ENCODE peak calls at places on chromosomes 5 and 9, in six cellular contexts. One of them, this sample, is unnamed.

GRCh38 chr9:73736266-73736665 is 584.6 kb downstream of the ANXA1 start:
- DNase-seq in NCI-H774: no peak
- DNase-seq in KBM-7: no peak
- DNase-seq in activated CD4-positive, alpha-beta T cell treated with anti-CD3 and anti-CD28 coated beads for 24 hours: no peak
- DNase-seq in T-cell: no peak
- DNase-seq in Kasumi-1: no peak
- DNase-seq in this sample: no peak

GRCh38 chr5:27900761-27901160 is 862.4 kb upstream of the CDH9 start:
- DNase-seq in NCI-H774: no peak
- DNase-seq in KBM-7: no peak
- DNase-seq in activated CD4-positive, alpha-beta T cell treated with anti-CD3 and anti-CD28 coated beads for 24 hours: no peak
- DNase-seq in T-cell: no peak
- DNase-seq in Kasumi-1: no peak
- DNase-seq in this sample: no peak

GRCh38 chr9:87878930-87879603 is 3.6 kb upstream of the SPATA31E1 start:
- DNase-seq in NCI-H774: no peak
- DNase-seq in KBM-7: no peak
- DNase-seq in activated CD4-positive, alpha-beta T cell treated with anti-CD3 and anti-CD28 coated beads for 24 hours: no peak
- DNase-seq in T-cell: no peak
- DNase-seq in Kasumi-1: no peak
- DNase-seq in this sample: no peak

GRCh38 chr9:76646249-76646648 is 118.0 kb upstream of the PCA3 start:
- DNase-seq in NCI-H774: no peak
- DNase-seq in KBM-7: no peak
- DNase-seq in activated CD4-positive, alpha-beta T cell treated with anti-CD3 and anti-CD28 coated beads for 24 hours: no peak
- DNase-seq in T-cell: no peak
- DNase-seq in Kasumi-1: no peak
- DNase-seq in this sample: no peak

GRCh38 chr5:153122416-153122815 is 368.1 kb upstream of the GRIA1 start:
- DNase-seq in NCI-H774: peak
- DNase-seq in KBM-7: no peak
- DNase-seq in activated CD4-positive, alpha-beta T cell treated with anti-CD3 and anti-CD28 coated beads for 24 hours: no peak
- DNase-seq in T-cell: no peak
- DNase-seq in Kasumi-1: no peak
- DNase-seq in this sample: no peak

GRCh38 chr9:95105519-95106287 is 211.8 kb downstream of the FANCC start:
- DNase-seq in NCI-H774: no peak
- DNase-seq in KBM-7: no peak
- DNase-seq in activated CD4-positive, alpha-beta T cell treated with anti-CD3 and anti-CD28 coated beads for 24 hours: no peak
- DNase-seq in T-cell: no peak
- DNase-seq in Kasumi-1: no peak
- DNase-seq in this sample: no peak

GRCh38 chr9:129162901-129163670 is 15.0 kb downstream of the IER5L start:
- DNase-seq in NCI-H774: no peak
- DNase-seq in KBM-7: no peak
- DNase-seq in activated CD4-positive, alpha-beta T cell treated with anti-CD3 and anti-CD28 coated beads for 24 hours: no peak
- DNase-seq in T-cell: no peak
- DNase-seq in Kasumi-1: no peak
- DNase-seq in this sample: no peak

GRCh38 chr5:132271251-132272246 is 14.1 kb downstream of the PDLIM4 start:
- DNase-seq in NCI-H774: no peak
- DNase-seq in KBM-7: no peak
- DNase-seq in activated CD4-positive, alpha-beta T cell treated with anti-CD3 and anti-CD28 coated beads for 24 hours: no peak
- DNase-seq in T-cell: no peak
- DNase-seq in Kasumi-1: no peak
- DNase-seq in this sample: no peak

GRCh38 chr9:357560-357959 is 142.9 kb downstream of the DOCK8 start:
- DNase-seq in NCI-H774: no peak
- DNase-seq in KBM-7: no peak
- DNase-seq in activated CD4-positive, alpha-beta T cell treated with anti-CD3 and anti-CD28 coated beads for 24 hours: no peak
- DNase-seq in T-cell: no peak
- DNase-seq in Kasumi-1: no peak
- DNase-seq in this sample: no peak

GRCh38 chr5:169089343-169089742 is 211.6 kb downstream of the SLIT3 start:
- DNase-seq in NCI-H774: no peak
- DNase-seq in KBM-7: no peak
- DNase-seq in activated CD4-positive, alpha-beta T cell treated with anti-CD3 and anti-CD28 coated beads for 24 hours: no peak
- DNase-seq in T-cell: no peak
- DNase-seq in Kasumi-1: no peak
- DNase-seq in this sample: no peak

GRCh38 chr5:7392401-7393024 is 3.4 kb upstream of the ADCY2 start:
- DNase-seq in NCI-H774: peak
- DNase-seq in KBM-7: peak
- DNase-seq in activated CD4-positive, alpha-beta T cell treated with anti-CD3 and anti-CD28 coated beads for 24 hours: no peak
- DNase-seq in T-cell: no peak
- DNase-seq in Kasumi-1: peak
- DNase-seq in this sample: peak

GRCh38 chr5:96402500-96402899 is 30.5 kb downstream of the PCSK1 start:
- DNase-seq in NCI-H774: no peak
- DNase-seq in KBM-7: no peak
- DNase-seq in activated CD4-positive, alpha-beta T cell treated with anti-CD3 and anti-CD28 coated beads for 24 hours: no peak
- DNase-seq in T-cell: no peak
- DNase-seq in Kasumi-1: no peak
- DNase-seq in this sample: peak

GRCh38 chr5:54009828-54010227 is 300.5 kb downstream of the ARL15 start:
- DNase-seq in NCI-H774: no peak
- DNase-seq in KBM-7: no peak
- DNase-seq in activated CD4-positive, alpha-beta T cell treated with anti-CD3 and anti-CD28 coated beads for 24 hours: no peak
- DNase-seq in T-cell: no peak
- DNase-seq in Kasumi-1: no peak
- DNase-seq in this sample: no peak

GRCh38 chr5:376951-377325 is 55.4 kb downstream of the AHRR start:
- DNase-seq in NCI-H774: no peak
- DNase-seq in KBM-7: no peak
- DNase-seq in activated CD4-positive, alpha-beta T cell treated with anti-CD3 and anti-CD28 coated beads for 24 hours: no peak
- DNase-seq in T-cell: no peak
- DNase-seq in Kasumi-1: no peak
- DNase-seq in this sample: no peak

GRCh38 chr9:137305060-137305787 is 3.2 kb upstream of the NRARP start:
- DNase-seq in NCI-H774: peak
- DNase-seq in KBM-7: no peak
- DNase-seq in activated CD4-positive, alpha-beta T cell treated with anti-CD3 and anti-CD28 coated beads for 24 hours: peak
- DNase-seq in T-cell: peak
- DNase-seq in Kasumi-1: peak
- DNase-seq in this sample: no peak

GRCh38 chr5:167631191-167631590 is 660.3 kb upstream of the WWC1 start:
- DNase-seq in NCI-H774: no peak
- DNase-seq in KBM-7: no peak
- DNase-seq in activated CD4-positive, alpha-beta T cell treated with anti-CD3 and anti-CD28 coated beads for 24 hours: no peak
- DNase-seq in T-cell: no peak
- DNase-seq in Kasumi-1: no peak
- DNase-seq in this sample: no peak

GRCh38 chr9:6498982-6499381 is 86.0 kb downstream of the UHRF2 start:
- DNase-seq in NCI-H774: no peak
- DNase-seq in KBM-7: no peak
- DNase-seq in activated CD4-positive, alpha-beta T cell treated with anti-CD3 and anti-CD28 coated beads for 24 hours: no peak
- DNase-seq in T-cell: no peak
- DNase-seq in Kasumi-1: no peak
- DNase-seq in this sample: no peak

GRCh38 chr5:131532016-131532640 is 102.9 kb downstream of the RAPGEF6 start:
- DNase-seq in NCI-H774: no peak
- DNase-seq in KBM-7: no peak
- DNase-seq in activated CD4-positive, alpha-beta T cell treated with anti-CD3 and anti-CD28 coated beads for 24 hours: no peak
- DNase-seq in T-cell: no peak
- DNase-seq in Kasumi-1: no peak
- DNase-seq in this sample: no peak

GRCh38 chr9:79799691-79800345 is 228.1 kb downstream of the TLE4 start:
- DNase-seq in NCI-H774: no peak
- DNase-seq in KBM-7: no peak
- DNase-seq in activated CD4-positive, alpha-beta T cell treated with anti-CD3 and anti-CD28 coated beads for 24 hours: no peak
- DNase-seq in T-cell: no peak
- DNase-seq in Kasumi-1: no peak
- DNase-seq in this sample: no peak

GRCh38 chr5:120615967-120616645 is 152.0 kb downstream of the PRR16 start:
- DNase-seq in NCI-H774: no peak
- DNase-seq in KBM-7: no peak
- DNase-seq in activated CD4-positive, alpha-beta T cell treated with anti-CD3 and anti-CD28 coated beads for 24 hours: no peak
- DNase-seq in T-cell: no peak
- DNase-seq in Kasumi-1: no peak
- DNase-seq in this sample: no peak

GRCh38 chr5:62931081-62931480 is 352.5 kb downstream of the LRRC70 start:
- DNase-seq in NCI-H774: no peak
- DNase-seq in KBM-7: no peak
- DNase-seq in activated CD4-positive, alpha-beta T cell treated with anti-CD3 and anti-CD28 coated beads for 24 hours: no peak
- DNase-seq in T-cell: no peak
- DNase-seq in Kasumi-1: no peak
- DNase-seq in this sample: no peak

GRCh38 chr5:38426493-38426892 is 130.0 kb downstream of the LIFR start:
- DNase-seq in NCI-H774: no peak
- DNase-seq in KBM-7: no peak
- DNase-seq in activated CD4-positive, alpha-beta T cell treated with anti-CD3 and anti-CD28 coated beads for 24 hours: no peak
- DNase-seq in T-cell: no peak
- DNase-seq in Kasumi-1: no peak
- DNase-seq in this sample: no peak

GRCh38 chr9:70004310-70004709 is 39.3 kb upstream of the MAMDC2 start:
- DNase-seq in NCI-H774: no peak
- DNase-seq in KBM-7: no peak
- DNase-seq in activated CD4-positive, alpha-beta T cell treated with anti-CD3 and anti-CD28 coated beads for 24 hours: no peak
- DNase-seq in T-cell: no peak
- DNase-seq in Kasumi-1: no peak
- DNase-seq in this sample: no peak

GRCh38 chr9:37947987-37948386 is 44.1 kb upstream of the SLC25A51 start:
- DNase-seq in NCI-H774: no peak
- DNase-seq in KBM-7: no peak
- DNase-seq in activated CD4-positive, alpha-beta T cell treated with anti-CD3 and anti-CD28 coated beads for 24 hours: no peak
- DNase-seq in T-cell: no peak
- DNase-seq in Kasumi-1: no peak
- DNase-seq in this sample: no peak

GRCh38 chr9:4507306-4507705 is 17.0 kb downstream of the SLC1A1 start:
- DNase-seq in NCI-H774: no peak
- DNase-seq in KBM-7: no peak
- DNase-seq in activated CD4-positive, alpha-beta T cell treated with anti-CD3 and anti-CD28 coated beads for 24 hours: no peak
- DNase-seq in T-cell: no peak
- DNase-seq in Kasumi-1: no peak
- DNase-seq in this sample: no peak

GRCh38 chr5:153372433-153373167 is 117.9 kb upstream of the GRIA1 start:
- DNase-seq in NCI-H774: peak
- DNase-seq in KBM-7: no peak
- DNase-seq in activated CD4-positive, alpha-beta T cell treated with anti-CD3 and anti-CD28 coated beads for 24 hours: no peak
- DNase-seq in T-cell: no peak
- DNase-seq in Kasumi-1: no peak
- DNase-seq in this sample: no peak

GRCh38 chr9:119963258-119963797 is 594.1 kb upstream of the BRINP1 start:
- DNase-seq in NCI-H774: no peak
- DNase-seq in KBM-7: peak
- DNase-seq in activated CD4-positive, alpha-beta T cell treated with anti-CD3 and anti-CD28 coated beads for 24 hours: no peak
- DNase-seq in T-cell: no peak
- DNase-seq in Kasumi-1: no peak
- DNase-seq in this sample: peak

This sample was measured in T47D.